ENCODE peak calls at places on chromosomes 16 and 17, in nine cellular contexts. One of them, this sample, is unnamed.

GRCh38 chr16:55480228-55480655 is 1.2 kb downstream of the MMP2 start:
- DNase-seq in A549: no peak
- DNase-seq in DMS153: no peak
- DNase-seq in progenitor cell of endocrine pancreas: no peak
- DNase-seq in activated CD4-positive, alpha-beta T cell treated with anti-CD3 and anti-CD28 coated beads for 48 hours: no peak
- DNase-seq in NCI-H1092: no peak
- DNase-seq in T follicular helper cell: no peak
- DNase-seq in transverse colon: peak; percentile 71
- DNase-seq in RCC 7860: no peak
- DNase-seq in this sample: no peak

GRCh38 chr16:54931757-54932660 is 1.3 kb downstream of the IRX5 start:
- DNase-seq in RCC 7860: no peak
- DNase-seq in progenitor cell of endocrine pancreas: no peak
- DNase-seq in A549: no peak
- DNase-seq in DMS153: no peak
- DNase-seq in activated CD4-positive, alpha-beta T cell treated with anti-CD3 and anti-CD28 coated beads for 48 hours: no peak
- DNase-seq in T follicular helper cell: no peak
- DNase-seq in NCI-H1092: no peak
- DNase-seq in transverse colon: no peak
- DNase-seq in this sample: no peak

GRCh38 chr17:17220529-17220928 is 14.4 kb upstream of the PLD6 start:
- DNase-seq in NCI-H1092: no peak
- DNase-seq in progenitor cell of endocrine pancreas: no peak
- DNase-seq in transverse colon: no peak
- DNase-seq in A549: no peak
- DNase-seq in T follicular helper cell: no peak
- DNase-seq in RCC 7860: no peak
- DNase-seq in activated CD4-positive, alpha-beta T cell treated with anti-CD3 and anti-CD28 coated beads for 48 hours: no peak
- DNase-seq in DMS153: no peak
- DNase-seq in this sample: no peak

GRCh38 chr17:43907425-43907981 is at the start of gene MPP2:
- DNase-seq in NCI-H1092: no peak
- DNase-seq in activated CD4-positive, alpha-beta T cell treated with anti-CD3 and anti-CD28 coated beads for 48 hours: peak; percentile 70
- DNase-seq in DMS153: peak; percentile 43
- DNase-seq in A549: peak; percentile 71
- DNase-seq in progenitor cell of endocrine pancreas: peak; percentile 72
- DNase-seq in RCC 7860: no peak
- DNase-seq in transverse colon: peak; percentile 69
- DNase-seq in T follicular helper cell: peak; percentile 46
- DNase-seq in this sample: peak; percentile 42

GRCh38 chr16:23223368-23223767 is 40.8 kb downstream of the SCNN1G start:
- DNase-seq in activated CD4-positive, alpha-beta T cell treated with anti-CD3 and anti-CD28 coated beads for 48 hours: no peak
- DNase-seq in DMS153: no peak
- DNase-seq in T follicular helper cell: no peak
- DNase-seq in transverse colon: no peak
- DNase-seq in NCI-H1092: no peak
- DNase-seq in A549: no peak
- DNase-seq in RCC 7860: no peak
- DNase-seq in progenitor cell of endocrine pancreas: no peak
- DNase-seq in this sample: no peak

GRCh38 chr16:30805370-30806169 is 18.6 kb upstream of the ZNF629 start:
- DNase-seq in NCI-H1092: peak; percentile 73
- DNase-seq in activated CD4-positive, alpha-beta T cell treated with anti-CD3 and anti-CD28 coated beads for 48 hours: peak; percentile 63
- DNase-seq in T follicular helper cell: peak; percentile 37
- DNase-seq in DMS153: peak; percentile 65
- DNase-seq in A549: peak; percentile 88
- DNase-seq in progenitor cell of endocrine pancreas: peak; percentile 65
- DNase-seq in RCC 7860: peak; percentile 58
- DNase-seq in transverse colon: peak; percentile 90
- DNase-seq in this sample: no peak

GRCh38 chr16:83967091-83967490 is 953 bp upstream of the NECAB2 start:
- DNase-seq in transverse colon: no peak
- DNase-seq in progenitor cell of endocrine pancreas: no peak
- DNase-seq in RCC 7860: no peak
- DNase-seq in A549: no peak
- DNase-seq in T follicular helper cell: no peak
- DNase-seq in activated CD4-positive, alpha-beta T cell treated with anti-CD3 and anti-CD28 coated beads for 48 hours: no peak
- DNase-seq in DMS153: no peak
- DNase-seq in NCI-H1092: no peak
- DNase-seq in this sample: no peak

GRCh38 chr16:81601008-81601428 is 156.4 kb downstream of the CMIP start:
- DNase-seq in NCI-H1092: no peak
- DNase-seq in T follicular helper cell: no peak
- DNase-seq in DMS153: no peak
- DNase-seq in transverse colon: no peak
- DNase-seq in A549: peak; percentile 46
- DNase-seq in RCC 7860: peak; percentile 58
- DNase-seq in activated CD4-positive, alpha-beta T cell treated with anti-CD3 and anti-CD28 coated beads for 48 hours: no peak
- DNase-seq in progenitor cell of endocrine pancreas: no peak
- DNase-seq in this sample: no peak

GRCh38 chr17:49401971-49402491 is 12.7 kb downstream of the PHB1 start:
- DNase-seq in T follicular helper cell: no peak
- DNase-seq in A549: no peak
- DNase-seq in RCC 7860: no peak
- DNase-seq in DMS153: no peak
- DNase-seq in progenitor cell of endocrine pancreas: no peak
- DNase-seq in NCI-H1092: no peak
- DNase-seq in activated CD4-positive, alpha-beta T cell treated with anti-CD3 and anti-CD28 coated beads for 48 hours: no peak
- DNase-seq in transverse colon: no peak
- DNase-seq in this sample: no peak

GRCh38 chr17:79754359-79754758 is 23.6 kb upstream of the CBX2 start:
- DNase-seq in NCI-H1092: no peak
- DNase-seq in RCC 7860: no peak
- DNase-seq in progenitor cell of endocrine pancreas: no peak
- DNase-seq in DMS153: no peak
- DNase-seq in A549: no peak
- DNase-seq in transverse colon: no peak
- DNase-seq in T follicular helper cell: no peak
- DNase-seq in activated CD4-positive, alpha-beta T cell treated with anti-CD3 and anti-CD28 coated beads for 48 hours: no peak
- DNase-seq in this sample: no peak

GRCh38 chr17:74606050-74606449 is 14.0 kb upstream of the CD300LD start:
- DNase-seq in A549: no peak
- DNase-seq in RCC 7860: no peak
- DNase-seq in DMS153: no peak
- DNase-seq in transverse colon: no peak
- DNase-seq in activated CD4-positive, alpha-beta T cell treated with anti-CD3 and anti-CD28 coated beads for 48 hours: no peak
- DNase-seq in NCI-H1092: no peak
- DNase-seq in progenitor cell of endocrine pancreas: no peak
- DNase-seq in T follicular helper cell: no peak
- DNase-seq in this sample: no peak

GRCh38 chr16:73240928-73241327 is 193.0 kb upstream of the ZFHX3 start:
- DNase-seq in RCC 7860: no peak
- DNase-seq in T follicular helper cell: no peak
- DNase-seq in transverse colon: no peak
- DNase-seq in DMS153: no peak
- DNase-seq in NCI-H1092: no peak
- DNase-seq in activated CD4-positive, alpha-beta T cell treated with anti-CD3 and anti-CD28 coated beads for 48 hours: no peak
- DNase-seq in progenitor cell of endocrine pancreas: no peak
- DNase-seq in A549: no peak
- DNase-seq in this sample: no peak

GRCh38 chr17:61149862-61150362 is 249.7 kb upstream of the TBX2 start:
- DNase-seq in activated CD4-positive, alpha-beta T cell treated with anti-CD3 and anti-CD28 coated beads for 48 hours: no peak
- DNase-seq in RCC 7860: no peak
- DNase-seq in A549: peak; percentile 9
- DNase-seq in DMS153: peak; percentile 77
- DNase-seq in T follicular helper cell: no peak
- DNase-seq in progenitor cell of endocrine pancreas: no peak
- DNase-seq in NCI-H1092: peak; percentile 41
- DNase-seq in transverse colon: no peak
- DNase-seq in this sample: no peak

GRCh38 chr17:335691-336090 is 16.9 kb downstream of the RPH3AL start:
- DNase-seq in NCI-H1092: no peak
- DNase-seq in transverse colon: no peak
- DNase-seq in T follicular helper cell: no peak
- DNase-seq in A549: no peak
- DNase-seq in progenitor cell of endocrine pancreas: no peak
- DNase-seq in activated CD4-positive, alpha-beta T cell treated with anti-CD3 and anti-CD28 coated beads for 48 hours: no peak
- DNase-seq in DMS153: peak; percentile 24
- DNase-seq in RCC 7860: no peak
- DNase-seq in this sample: no peak

GRCh38 chr17:80163315-80163714 is 6.5 kb upstream of the CARD14 start:
- DNase-seq in A549: no peak
- DNase-seq in DMS153: no peak
- DNase-seq in NCI-H1092: no peak
- DNase-seq in RCC 7860: no peak
- DNase-seq in transverse colon: no peak
- DNase-seq in T follicular helper cell: no peak
- DNase-seq in activated CD4-positive, alpha-beta T cell treated with anti-CD3 and anti-CD28 coated beads for 48 hours: no peak
- DNase-seq in progenitor cell of endocrine pancreas: no peak
- DNase-seq in this sample: no peak

GRCh38 chr17:29583324-29584248 is 5.9 kb downstream of the GIT1 start:
- DNase-seq in NCI-H1092: no peak
- DNase-seq in transverse colon: no peak
- DNase-seq in DMS153: no peak
- DNase-seq in T follicular helper cell: no peak
- DNase-seq in A549: no peak
- DNase-seq in RCC 7860: no peak
- DNase-seq in progenitor cell of endocrine pancreas: no peak
- DNase-seq in activated CD4-positive, alpha-beta T cell treated with anti-CD3 and anti-CD28 coated beads for 48 hours: no peak
- DNase-seq in this sample: no peak

GRCh38 chr17:69431835-69432234 is 17.3 kb downstream of the MAP2K6 start:
- DNase-seq in RCC 7860: no peak
- DNase-seq in NCI-H1092: no peak
- DNase-seq in T follicular helper cell: no peak
- DNase-seq in A549: no peak
- DNase-seq in activated CD4-positive, alpha-beta T cell treated with anti-CD3 and anti-CD28 coated beads for 48 hours: no peak
- DNase-seq in progenitor cell of endocrine pancreas: no peak
- DNase-seq in transverse colon: no peak
- DNase-seq in DMS153: peak; percentile 80
- DNase-seq in this sample: no peak

GRCh38 chr17:81401727-81402529 is 6.7 kb downstream of the BAHCC1 start:
- DNase-seq in A549: peak; percentile 81
- DNase-seq in T follicular helper cell: no peak
- DNase-seq in transverse colon: peak; percentile 55
- DNase-seq in DMS153: peak; percentile 62
- DNase-seq in NCI-H1092: no peak
- DNase-seq in progenitor cell of endocrine pancreas: no peak
- DNase-seq in RCC 7860: no peak
- DNase-seq in activated CD4-positive, alpha-beta T cell treated with anti-CD3 and anti-CD28 coated beads for 48 hours: no peak
- DNase-seq in this sample: no peak

GRCh38 chr17:75945202-75945601 is 4.4 kb upstream of the FBF1 start:
- DNase-seq in DMS153: no peak
- DNase-seq in NCI-H1092: no peak
- DNase-seq in T follicular helper cell: no peak
- DNase-seq in A549: no peak
- DNase-seq in progenitor cell of endocrine pancreas: no peak
- DNase-seq in RCC 7860: no peak
- DNase-seq in transverse colon: no peak
- DNase-seq in activated CD4-positive, alpha-beta T cell treated with anti-CD3 and anti-CD28 coated beads for 48 hours: no peak
- DNase-seq in this sample: no peak

GRCh38 chr17:73297934-73298861 is 13.6 kb downstream of the CDC42EP4 start:
- DNase-seq in T follicular helper cell: no peak
- DNase-seq in RCC 7860: no peak
- DNase-seq in progenitor cell of endocrine pancreas: no peak
- DNase-seq in NCI-H1092: no peak
- DNase-seq in DMS153: no peak
- DNase-seq in activated CD4-positive, alpha-beta T cell treated with anti-CD3 and anti-CD28 coated beads for 48 hours: no peak
- DNase-seq in transverse colon: no peak
- DNase-seq in A549: no peak
- DNase-seq in this sample: no peak

GRCh38 chr17:64506201-64506575 is at the start of gene DDX5:
- DNase-seq in NCI-H1092: peak; percentile 94
- DNase-seq in A549: peak; percentile 99
- DNase-seq in DMS153: peak; percentile 95
- DNase-seq in RCC 7860: peak; percentile 97
- DNase-seq in activated CD4-positive, alpha-beta T cell treated with anti-CD3 and anti-CD28 coated beads for 48 hours: peak; percentile 99
- DNase-seq in T follicular helper cell: peak; percentile 94
- DNase-seq in transverse colon: peak; percentile 99
- DNase-seq in progenitor cell of endocrine pancreas: peak; percentile 97
- DNase-seq in this sample: peak; percentile 92

GRCh38 chr17:6413073-6413472 is 21.8 kb downstream of the AIPL1 start:
- DNase-seq in DMS153: peak; percentile 26
- DNase-seq in progenitor cell of endocrine pancreas: no peak
- DNase-seq in NCI-H1092: no peak
- DNase-seq in A549: peak; percentile 65
- DNase-seq in RCC 7860: peak; percentile 27
- DNase-seq in activated CD4-positive, alpha-beta T cell treated with anti-CD3 and anti-CD28 coated beads for 48 hours: no peak
- DNase-seq in transverse colon: no peak
- DNase-seq in T follicular helper cell: no peak
- DNase-seq in this sample: no peak

GRCh38 chr17:46171939-46172338 is 21.3 kb downstream of the KANSL1 start:
- DNase-seq in activated CD4-positive, alpha-beta T cell treated with anti-CD3 and anti-CD28 coated beads for 48 hours: no peak
- DNase-seq in A549: no peak
- DNase-seq in RCC 7860: no peak
- DNase-seq in progenitor cell of endocrine pancreas: no peak
- DNase-seq in NCI-H1092: no peak
- DNase-seq in transverse colon: no peak
- DNase-seq in T follicular helper cell: no peak
- DNase-seq in DMS153: no peak
- DNase-seq in this sample: no peak

GRCh38 chr16:67504190-67505021 is 21.1 kb upstream of the AGRP start:
- DNase-seq in NCI-H1092: no peak
- DNase-seq in progenitor cell of endocrine pancreas: no peak
- DNase-seq in transverse colon: peak; percentile 68
- DNase-seq in T follicular helper cell: no peak
- DNase-seq in A549: peak; percentile 31
- DNase-seq in DMS153: peak; percentile 40
- DNase-seq in RCC 7860: peak; percentile 73
- DNase-seq in activated CD4-positive, alpha-beta T cell treated with anti-CD3 and anti-CD28 coated beads for 48 hours: peak; percentile 42
- DNase-seq in this sample: no peak

GRCh38 chr17:2011421-2012371 is 13.4 kb downstream of the RTN4RL1 start:
- DNase-seq in RCC 7860: no peak
- DNase-seq in DMS153: no peak
- DNase-seq in NCI-H1092: no peak
- DNase-seq in A549: no peak
- DNase-seq in T follicular helper cell: no peak
- DNase-seq in transverse colon: peak; percentile 68
- DNase-seq in activated CD4-positive, alpha-beta T cell treated with anti-CD3 and anti-CD28 coated beads for 48 hours: no peak
- DNase-seq in progenitor cell of endocrine pancreas: no peak
- DNase-seq in this sample: no peak

GRCh38 chr17:81349397-81350319 is 45.6 kb upstream of the BAHCC1 start:
- DNase-seq in activated CD4-positive, alpha-beta T cell treated with anti-CD3 and anti-CD28 coated beads for 48 hours: no peak
- DNase-seq in RCC 7860: no peak
- DNase-seq in T follicular helper cell: no peak
- DNase-seq in NCI-H1092: no peak
- DNase-seq in transverse colon: no peak
- DNase-seq in A549: no peak
- DNase-seq in progenitor cell of endocrine pancreas: no peak
- DNase-seq in DMS153: peak; percentile 36
- DNase-seq in this sample: no peak

GRCh38 chr16:67666538-67667433 is at the start of the genes C16orf86 and ENKD1:
- DNase-seq in T follicular helper cell: peak; percentile 76
- DNase-seq in DMS153: peak; percentile 65
- DNase-seq in activated CD4-positive, alpha-beta T cell treated with anti-CD3 and anti-CD28 coated beads for 48 hours: peak; percentile 86
- DNase-seq in NCI-H1092: peak; percentile 78
- DNase-seq in progenitor cell of endocrine pancreas: peak; percentile 80
- DNase-seq in RCC 7860: peak; percentile 58
- DNase-seq in transverse colon: peak; percentile 88
- DNase-seq in A549: peak; percentile 62
- DNase-seq in this sample: peak; percentile 74

GRCh38 chr17:60792250-60792898 is 114.7 kb downstream of the BCAS3 start:
- DNase-seq in progenitor cell of endocrine pancreas: no peak
- DNase-seq in A549: no peak
- DNase-seq in activated CD4-positive, alpha-beta T cell treated with anti-CD3 and anti-CD28 coated beads for 48 hours: no peak
- DNase-seq in T follicular helper cell: no peak
- DNase-seq in transverse colon: no peak
- DNase-seq in RCC 7860: no peak
- DNase-seq in NCI-H1092: no peak
- DNase-seq in DMS153: no peak
- DNase-seq in this sample: no peak

This sample was measured in T-helper 17 cell.